ENCODE peak calls at places on chromosomes 1 and 21, in eight cellular contexts. E, H, Z, V, R, T, I and S are unnamed samples.

GRCh38 chr1:53477626-53478025 is 18.4 kb downstream of the DMRTB1 start:
- DNase-seq in E (no peak), H (no peak), Z (no peak), V (no peak), R (no peak), T (no peak), I (no peak), S (no peak)

GRCh38 chr1:240237305-240237721 is 145.6 kb downstream of the FMN2 start:
- DNase-seq in E (no peak), H (no peak), Z (no peak), V (no peak), R (no peak), T (no peak), I (peak), S (no peak)

GRCh38 chr1:244368279-244368678 is 83.4 kb downstream of the ADSS2 start:
- DNase-seq in E (no peak), H (no peak), Z (no peak), V (no peak), R (no peak), T (no peak), I (no peak), S (no peak)

GRCh38 chr1:206470692-206471414 is 577 bp downstream of the IKBKE start:
- DNase-seq in E (peak), H (peak), Z (no peak), V (no peak), R (peak), T (peak), I (peak), S (peak)

GRCh38 chr1:92752719-92753118 is 32.2 kb downstream of the EVI5 start:
- DNase-seq in E (no peak), H (no peak), Z (no peak), V (no peak), R (no peak), T (no peak), I (peak), S (no peak)

GRCh38 chr1:18015719-18016118 is 91.9 kb upstream of the IGSF21 start:
- DNase-seq in E (no peak), H (no peak), Z (no peak), V (no peak), R (no peak), T (no peak), I (no peak), S (no peak)

GRCh38 chr1:206685256-206685748 is 597 bp downstream of the MAPKAPK2 start:
- DNase-seq in E (peak), H (peak), Z (no peak), V (no peak), R (peak), T (peak), I (peak), S (peak)

GRCh38 chr21:45559216-45560105 is 17.2 kb upstream of the SLC19A1 start:
- DNase-seq in E (no peak), H (peak), Z (no peak), V (no peak), R (no peak), T (no peak), I (no peak), S (no peak)

GRCh38 chr1:83742446-83742845 is 256.5 kb downstream of the TTLL7 start:
- DNase-seq in E (no peak), H (no peak), Z (no peak), V (no peak), R (no peak), T (no peak), I (peak), S (no peak)

GRCh38 chr1:229582011-229582694 is 23.6 kb upstream of the ABCB10 start:
- DNase-seq in E (no peak), H (no peak), Z (no peak), V (no peak), R (no peak), T (no peak), I (peak), S (no peak)

GRCh38 chr1:58524353-58524945 is 22.1 kb downstream of the OMA1 start:
- DNase-seq in E (no peak), H (no peak), Z (no peak), V (no peak), R (no peak), T (peak), I (peak), S (no peak)

GRCh38 chr1:209335090-209335692 is 248.3 kb upstream of the CAMK1G start:
- DNase-seq in E (peak), H (no peak), Z (no peak), V (no peak), R (no peak), T (peak), I (peak), S (peak)

GRCh38 chr1:168320805-168321577 is 40.3 kb downstream of the TBX19 start:
- DNase-seq in E (no peak), H (no peak), Z (no peak), V (no peak), R (no peak), T (no peak), I (peak), S (no peak)

GRCh38 chr1:54973205-54973921 is 7.1 kb upstream of the TMEM61 start:
- DNase-seq in E (peak), H (no peak), Z (no peak), V (no peak), R (no peak), T (no peak), I (peak), S (peak)

GRCh38 chr1:143497374-143497747 is 474.4 kb downstream of the FAM72C start:
- DNase-seq in E (no peak), H (no peak), Z (no peak), V (peak), R (no peak), T (no peak), I (no peak), S (no peak)

GRCh38 chr1:71196685-71197084 is 115.8 kb upstream of the ZRANB2 start:
- DNase-seq in E (no peak), H (no peak), Z (no peak), V (no peak), R (no peak), T (no peak), I (peak), S (peak)

GRCh38 chr21:34020934-34021553 is 52.3 kb upstream of the MRPS6 start:
- DNase-seq in E (no peak), H (no peak), Z (no peak), V (no peak), R (no peak), T (no peak), I (no peak), S (no peak)

GRCh38 chr1:204714861-204715511 is 29.4 kb upstream of the LRRN2 start:
- DNase-seq in E (peak), H (no peak), Z (no peak), V (no peak), R (no peak), T (no peak), I (no peak), S (peak)

GRCh38 chr1:75492011-75492410 is 118.9 kb downstream of the SLC44A5 start:
- DNase-seq in E (no peak), H (no peak), Z (no peak), V (no peak), R (no peak), T (no peak), I (no peak), S (no peak)

GRCh38 chr1:229452956-229453801 is 19.3 kb upstream of the ACTA1 start:
- DNase-seq in E (no peak), H (no peak), Z (no peak), V (no peak), R (no peak), T (no peak), I (peak), S (peak)

GRCh38 chr1:201710632-201711031 is 118.3 kb upstream of the IPO9 start:
- DNase-seq in E (no peak), H (no peak), Z (no peak), V (no peak), R (no peak), T (no peak), I (no peak), S (no peak)

GRCh38 chr1:42319871-42320484 is 15.1 kb downstream of the FOXJ3 start:
- DNase-seq in E (no peak), H (no peak), Z (no peak), V (no peak), R (no peak), T (peak), I (no peak), S (no peak)

GRCh38 chr1:242239394-242239793 is 240.5 kb upstream of the MAP1LC3C start:
- DNase-seq in E (no peak), H (no peak), Z (no peak), V (no peak), R (no peak), T (no peak), I (no peak), S (peak)

GRCh38 chr1:83815348-83815747 is 183.6 kb downstream of the TTLL7 start:
- DNase-seq in E (no peak), H (no peak), Z (no peak), V (no peak), R (no peak), T (no peak), I (peak), S (no peak)

GRCh38 chr1:55808263-55808662 is 593.1 kb upstream of the USP24 start:
- DNase-seq in E (no peak), H (no peak), Z (no peak), V (no peak), R (no peak), T (no peak), I (no peak), S (no peak)

GRCh38 chr1:7365706-7366105 is 405.4 kb upstream of the VAMP3 start:
- DNase-seq in E (no peak), H (no peak), Z (no peak), V (no peak), R (no peak), T (no peak), I (no peak), S (no peak)

GRCh38 chr1:172536256-172536655 is 3.3 kb downstream of the SUCO start:
- DNase-seq in E (no peak), H (no peak), Z (no peak), V (no peak), R (no peak), T (no peak), I (no peak), S (no peak)

GRCh38 chr1:232509570-232509969 is 120.4 kb downstream of the SIPA1L2 start:
- DNase-seq in E (no peak), H (no peak), Z (no peak), V (no peak), R (no peak), T (no peak), I (no peak), S (no peak)

GRCh38 chr1:235130766-235131270 is 2.2 kb upstream of the TOMM20 start:
- DNase-seq in E (no peak), H (no peak), Z (no peak), V (no peak), R (no peak), T (no peak), I (no peak), S (no peak)

GRCh38 chr1:43618521-43619313 is 31.2 kb upstream of the KDM4A start:
- DNase-seq in E (no peak), H (no peak), Z (no peak), V (peak), R (no peak), T (no peak), I (no peak), S (no peak)

GRCh38 chr1:194297100-194297499 is 1110.7 kb upstream of the B3GALT2 start:
- DNase-seq in E (no peak), H (no peak), Z (no peak), V (no peak), R (no peak), T (no peak), I (no peak), S (no peak)

GRCh38 chr1:61976566-61976965 is 218.1 kb upstream of the L1TD1 start:
- DNase-seq in E (no peak), H (no peak), Z (no peak), V (no peak), R (no peak), T (no peak), I (no peak), S (no peak)

GRCh38 chr1:226498690-226499008 is 49.9 kb upstream of the STUM start:
- DNase-seq in E (no peak), H (no peak), Z (no peak), V (no peak), R (no peak), T (no peak), I (no peak), S (no peak)

GRCh38 chr1:203091761-203092330 is 6.0 kb upstream of the MYOG start:
- DNase-seq in E (no peak), H (no peak), Z (no peak), V (no peak), R (no peak), T (no peak), I (no peak), S (no peak)